ENCODE peak calls at places on chromosome 17, in seven cellular contexts. X is heart right ventricle; H is HAP-1; S is dorsolateral prefrontal cortex; F is astrocyte; B is breast epithelium; D is CD8-positive, alpha-beta memory T cell. L is an unnamed sample.

GRCh38 chr17:35889818-35890773 is 9.9 kb upstream of the CCL5 start:
- DNase-seq in B (no peak), H (peak; percentile 59), D (peak; percentile 36), S (no peak), X (no peak), F (peak; percentile 56), L (peak; percentile 73)

GRCh38 chr17:78716814-78717393 is 65.2 kb downstream of the CYTH1 start:
- DNase-seq in X (peak; percentile 72), D (no peak), S (peak; percentile 95), B (peak; percentile 76), F (no peak), H (peak; percentile 53), L (peak; percentile 88)

GRCh38 chr17:45190503-45191282 is 29.0 kb downstream of the HEXIM2 start:
- DNase-seq in F (no peak), H (no peak), S (no peak), X (no peak), B (no peak), D (no peak), L (no peak)

GRCh38 chr17:12296120-12296727 is 275.5 kb downstream of the MAP2K4 start:
- DNase-seq in H (no peak), X (peak; percentile 9), S (peak; percentile 25), F (no peak), B (no peak), D (no peak), L (no peak)

GRCh38 chr17:17315142-17315821 is 12.1 kb downstream of the NT5M start:
- DNase-seq in H (no peak), B (no peak), F (no peak), S (no peak), X (no peak), D (no peak), L (no peak)

GRCh38 chr17:4948997-4949320 is 629 bp upstream of the PFN1 start:
- DNase-seq in B (peak; percentile 80), D (peak; percentile 78), H (peak; percentile 89), F (peak; percentile 73), S (peak; percentile 76), X (peak; percentile 83), L (peak; percentile 87)

GRCh38 chr17:75289832-75290337 is 652 bp upstream of the SLC25A19 start:
- DNase-seq in H (peak; percentile 49), S (no peak), B (no peak), D (no peak), F (no peak), X (peak; percentile 53), L (peak; percentile 49)

GRCh38 chr17:11441004-11441403 is 157.3 kb upstream of the DNAH9 start:
- DNase-seq in F (no peak), X (no peak), H (no peak), D (no peak), S (no peak), B (no peak), L (no peak)

GRCh38 chr17:67575325-67575724 is 142.4 kb upstream of the NOL11 start:
- DNase-seq in S (no peak), H (no peak), D (no peak), B (no peak), X (no peak), F (no peak), L (no peak)

GRCh38 chr17:21043296-21044232 is 753 bp upstream of the USP22 start:
- DNase-seq in X (peak; percentile 99), B (peak; percentile 97), F (peak; percentile 94), H (peak; percentile 99), S (peak; percentile 99), D (peak; percentile 97), L (peak; percentile 99)

GRCh38 chr17:77700165-77700881 is 258.2 kb upstream of the TNRC6C start:
- DNase-seq in F (no peak), X (no peak), D (no peak), B (no peak), H (no peak), S (no peak), L (no peak)

GRCh38 chr17:58590377-58590776 is 75.9 kb upstream of the MTMR4 start:
- DNase-seq in S (no peak), F (no peak), H (no peak), D (no peak), B (no peak), X (no peak), L (no peak)

GRCh38 chr17:34487616-34488015 is 91.8 kb upstream of the TMEM132E start:
- DNase-seq in S (no peak), H (no peak), B (no peak), D (no peak), F (no peak), X (no peak), L (no peak)

GRCh38 chr17:40637931-40638330 is 9.7 kb downstream of the SMARCE1 start:
- DNase-seq in D (no peak), F (no peak), H (no peak), S (no peak), X (no peak), B (no peak), L (no peak)

GRCh38 chr17:6639014-6639650 is 1.4 kb downstream of the KIAA0753 start:
- DNase-seq in H (no peak), F (no peak), X (no peak), B (no peak), D (no peak), S (no peak), L (peak; percentile 60)

DNA sequence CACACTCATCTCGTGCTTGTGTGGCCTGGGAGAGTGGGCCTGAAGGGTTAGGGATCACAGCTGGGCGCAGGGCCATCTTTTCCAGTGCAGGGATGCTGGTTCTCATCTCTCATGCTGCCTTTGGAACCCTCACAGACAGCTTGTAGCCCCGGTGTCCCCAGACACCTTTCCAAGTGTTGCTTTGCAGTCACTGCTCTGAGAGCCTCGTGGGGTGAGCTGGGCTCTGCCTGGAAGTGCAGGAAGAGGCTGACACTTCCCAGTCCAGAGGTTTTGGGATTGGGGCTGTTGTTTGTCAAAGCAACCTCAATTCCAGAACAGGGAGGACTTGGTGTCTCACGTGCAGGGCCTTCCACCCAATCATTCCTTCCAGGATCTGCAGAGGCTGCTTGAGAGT is 28.2 kb downstream of the TBX4 start:
- DNase-seq in B (no peak), F (no peak), X (no peak), H (no peak), S (no peak), D (no peak), L (no peak)
- H3K4me3 ChIP-seq in B (no peak overlapping the region), F (no peak overlapping the region), X (no peak overlapping the region), H (no peak overlapping the region), S (no peak overlapping the region), D (no peak overlapping the region), L (no peak overlapping the region)

GRCh38 chr17:73424571-73424970 is 112.8 kb upstream of the CDC42EP4 start:
- DNase-seq in X (no peak), S (no peak), B (no peak), D (no peak), F (no peak), H (no peak), L (peak; percentile 24)
- H3K4me3 ChIP-seq in X (no peak overlapping the region), S (no peak overlapping the region), B (no peak overlapping the region), D (no peak overlapping the region), F (no peak overlapping the region), H (no peak overlapping the region), L (no peak overlapping the region)

DNA sequence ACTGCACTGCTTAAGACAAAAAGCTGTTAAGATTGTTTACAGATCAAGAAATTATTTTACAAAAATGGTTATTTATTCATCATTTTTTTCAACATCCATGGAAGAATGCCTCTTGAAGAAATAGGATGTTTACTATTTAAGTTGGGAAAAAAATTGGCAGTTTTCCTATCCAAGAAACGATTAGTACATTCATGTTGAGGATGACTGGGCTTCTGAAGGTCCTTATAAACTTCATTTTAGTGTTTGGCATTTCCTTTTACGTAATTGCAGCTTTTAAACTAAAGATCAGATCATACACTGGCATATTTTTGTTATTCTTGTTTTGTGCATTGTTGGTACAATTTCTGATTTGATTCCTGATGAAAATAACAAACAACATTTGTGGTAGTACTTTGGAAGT is 11.4 kb downstream of the KCNJ16 start:
- DNase-seq in D (no peak), B (no peak), F (no peak), X (no peak), S (no peak), H (no peak), L (no peak)
- H3K4me3 ChIP-seq in D (no peak overlapping the region), B (no peak overlapping the region), F (no peak overlapping the region), X (no peak overlapping the region), S (no peak overlapping the region), H (no peak overlapping the region), L (no peak overlapping the region)

DNA sequence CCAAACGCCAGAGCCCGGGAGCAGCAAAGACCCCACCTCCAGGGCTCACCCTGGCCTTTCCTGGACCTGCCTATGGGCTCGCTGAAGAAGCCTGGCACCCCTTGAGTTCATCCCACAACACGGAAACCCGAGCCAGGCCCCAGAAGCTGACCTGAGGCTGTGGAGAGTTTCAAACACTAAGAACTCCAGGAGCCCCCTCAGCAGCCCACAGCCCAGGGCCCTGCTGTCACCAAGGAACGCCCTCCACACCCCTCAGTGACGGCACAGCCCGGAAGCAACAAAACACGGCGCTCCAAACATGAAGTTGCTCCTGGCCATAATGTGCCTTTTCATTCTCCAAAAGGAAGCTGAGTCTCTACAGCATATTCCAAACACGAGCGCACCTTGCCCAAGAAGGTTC is 9.2 kb downstream of the SLC38A10 start:
- DNase-seq in H (no peak), F (no peak), D (no peak), X (no peak), B (no peak), S (no peak), L (no peak)
- H3K4me3 ChIP-seq in H (no peak overlapping the region), F (no peak overlapping the region), D (peak overlapping the region; percentile 62), X (peak overlapping the region; percentile 54), B (peak overlapping the region; percentile 63), S (peak overlapping the region; percentile 25), L (no peak overlapping the region)

GRCh38 chr17:39617446-39618251 is 9.1 kb upstream of the PPP1R1B start:
- DNase-seq in X (peak; percentile 48), F (no peak), H (peak; percentile 77), S (peak; percentile 80), D (peak; percentile 47), B (peak; percentile 74), L (peak; percentile 85)

GRCh38 chr17:39618252-39618913 is 8.4 kb upstream of the PPP1R1B start:
- DNase-seq in D (no peak), X (no peak), B (no peak), H (peak; percentile 54), F (no peak), S (no peak), L (no peak)

GRCh38 chr17:39619786-39620101 is 7.0 kb upstream of the PPP1R1B start:
- DNase-seq in D (no peak), F (no peak), B (no peak), X (no peak), H (no peak), S (no peak), L (no peak)

GRCh38 chr17:39617100-39617445 is 9.4 kb upstream of the NEUROD2 start:
- DNase-seq in S (no peak), D (no peak), B (no peak), F (no peak), H (no peak), X (no peak), L (no peak)

DNA sequence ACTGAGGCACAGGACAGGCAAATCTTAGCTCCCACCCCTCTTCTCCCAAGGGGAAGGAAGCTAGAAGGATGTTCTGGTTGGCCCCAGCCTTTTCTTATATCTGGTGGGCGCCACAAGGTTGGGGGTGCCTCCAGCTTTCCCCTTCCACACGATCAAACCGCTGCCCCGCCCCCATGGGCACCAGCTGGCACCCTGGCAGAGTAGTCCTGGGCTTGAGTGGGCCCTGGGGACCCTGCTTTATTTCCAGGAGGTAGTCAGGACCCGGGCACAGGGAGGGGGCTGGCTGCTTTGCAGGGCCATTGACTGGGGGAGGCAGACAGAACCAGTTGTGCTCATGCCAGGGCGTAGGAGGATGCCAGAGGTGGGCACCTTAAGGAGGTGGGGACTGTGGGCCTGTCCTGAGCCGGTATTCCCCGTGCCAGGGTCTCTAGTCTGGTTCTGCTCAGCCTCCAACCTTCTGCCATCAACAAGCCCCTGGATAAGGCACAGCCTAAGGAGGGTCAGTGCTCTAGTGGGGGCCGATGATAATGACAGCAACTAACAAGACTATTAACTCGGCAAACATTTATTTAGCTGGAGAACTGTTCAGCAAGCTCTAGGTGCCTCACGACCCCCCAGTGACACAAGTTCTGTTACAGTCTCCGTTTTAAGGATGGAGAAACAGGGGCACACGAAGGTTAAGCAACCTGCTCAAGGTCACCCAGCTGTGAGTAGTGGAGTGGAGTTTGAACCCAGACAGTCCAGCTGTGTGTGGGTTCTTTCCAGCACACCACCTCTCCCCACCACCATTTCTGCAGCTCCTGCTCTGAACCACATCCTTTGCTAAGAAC is 7.6 kb upstream of the PPP1R1B start:
- DNase-seq in S (no peak), D (no peak), F (no peak), H (no peak), B (no peak), X (no peak), L (no peak)
- H3K4me3 ChIP-seq in S (peak overlapping the region; percentile 60), D (no peak overlapping the region), F (no peak overlapping the region), H (no peak overlapping the region), B (no peak overlapping the region), X (no peak overlapping the region), L (no peak overlapping the region)

L was measured in right cardiac atrium.